ENCODE peak calls at places on chromosomes 12 and 14, in seven cellular contexts. One of them, this sample, is unnamed.

GRCh38 chr12:107344035-107344808 is 250.9 kb upstream of the CRY1 start:
- DNase-seq in OCI-LY7: no peak
- DNase-seq in aorta: no peak
- DNase-seq in CD8-positive, alpha-beta memory T cell: no peak
- DNase-seq in RWPE1: peak
- DNase-seq in HepG2: peak
- DNase-seq in K562: no peak
- DNase-seq in this sample: no peak

GRCh38 chr14:87797001-87797400 is 196.0 kb downstream of the GALC start:
- DNase-seq in CD8-positive, alpha-beta memory T cell: no peak
- DNase-seq in RWPE1: no peak
- DNase-seq in aorta: no peak
- DNase-seq in K562: no peak
- DNase-seq in HepG2: no peak
- DNase-seq in OCI-LY7: no peak
- DNase-seq in this sample: no peak

GRCh38 chr14:57575482-57575881 is 81.8 kb upstream of the CCDC198 start:
- DNase-seq in OCI-LY7: no peak
- DNase-seq in aorta: no peak
- DNase-seq in HepG2: no peak
- DNase-seq in CD8-positive, alpha-beta memory T cell: no peak
- DNase-seq in K562: no peak
- DNase-seq in RWPE1: no peak
- DNase-seq in this sample: no peak

GRCh38 chr12:7093892-7094291 is 1.6 kb upstream of the C1R start:
- DNase-seq in CD8-positive, alpha-beta memory T cell: no peak
- DNase-seq in OCI-LY7: no peak
- DNase-seq in HepG2: no peak
- DNase-seq in RWPE1: no peak
- DNase-seq in K562: no peak
- DNase-seq in aorta: no peak
- DNase-seq in this sample: no peak

GRCh38 chr14:60210703-60211102 is 38.3 kb upstream of the PPM1A start:
- DNase-seq in K562: no peak
- DNase-seq in CD8-positive, alpha-beta memory T cell: no peak
- DNase-seq in OCI-LY7: no peak
- DNase-seq in RWPE1: no peak
- DNase-seq in aorta: no peak
- DNase-seq in HepG2: no peak
- DNase-seq in this sample: no peak

GRCh38 chr14:72781476-72782181 is 112.3 kb downstream of the DPF3 start:
- DNase-seq in RWPE1: peak
- DNase-seq in K562: no peak
- DNase-seq in HepG2: peak
- DNase-seq in aorta: no peak
- DNase-seq in OCI-LY7: no peak
- DNase-seq in CD8-positive, alpha-beta memory T cell: no peak
- DNase-seq in this sample: no peak

GRCh38 chr14:65255029-65255545 is 152.8 kb upstream of the MAX start:
- DNase-seq in K562: no peak
- DNase-seq in HepG2: peak
- DNase-seq in RWPE1: peak
- DNase-seq in aorta: no peak
- DNase-seq in OCI-LY7: no peak
- DNase-seq in CD8-positive, alpha-beta memory T cell: no peak
- DNase-seq in this sample: no peak

GRCh38 chr14:69287096-69287991 is 27.4 kb downstream of the GALNT16 start:
- DNase-seq in K562: no peak
- DNase-seq in HepG2: peak
- DNase-seq in OCI-LY7: no peak
- DNase-seq in aorta: no peak
- DNase-seq in CD8-positive, alpha-beta memory T cell: no peak
- DNase-seq in RWPE1: no peak
- DNase-seq in this sample: no peak

GRCh38 chr12:2692156-2692555 is 102.6 kb upstream of the FKBP4 start:
- DNase-seq in HepG2: no peak
- DNase-seq in K562: no peak
- DNase-seq in OCI-LY7: no peak
- DNase-seq in RWPE1: no peak
- DNase-seq in aorta: no peak
- DNase-seq in CD8-positive, alpha-beta memory T cell: no peak
- DNase-seq in this sample: no peak

GRCh38 chr12:72493390-72493789 is 221.2 kb downstream of the TRHDE start:
- DNase-seq in CD8-positive, alpha-beta memory T cell: no peak
- DNase-seq in K562: no peak
- DNase-seq in RWPE1: no peak
- DNase-seq in aorta: no peak
- DNase-seq in OCI-LY7: no peak
- DNase-seq in HepG2: no peak
- DNase-seq in this sample: no peak

GRCh38 chr12:97513921-97514320 is 51.3 kb downstream of the RMST start:
- DNase-seq in K562: no peak
- DNase-seq in HepG2: no peak
- DNase-seq in aorta: no peak
- DNase-seq in OCI-LY7: no peak
- DNase-seq in CD8-positive, alpha-beta memory T cell: no peak
- DNase-seq in RWPE1: no peak
- DNase-seq in this sample: no peak

GRCh38 chr14:82387699-82388098 is 854.0 kb upstream of the SEL1L start:
- DNase-seq in RWPE1: peak
- DNase-seq in aorta: no peak
- DNase-seq in OCI-LY7: no peak
- DNase-seq in HepG2: no peak
- DNase-seq in K562: no peak
- DNase-seq in CD8-positive, alpha-beta memory T cell: no peak
- DNase-seq in this sample: no peak

GRCh38 chr12:63151898-63152700 is 1.1 kb upstream of the AVPR1A start:
- DNase-seq in K562: peak
- DNase-seq in aorta: peak
- DNase-seq in HepG2: peak
- DNase-seq in OCI-LY7: peak
- DNase-seq in CD8-positive, alpha-beta memory T cell: no peak
- DNase-seq in RWPE1: peak
- DNase-seq in this sample: no peak

GRCh38 chr12:46908236-46908935 is 82.6 kb upstream of the SLC38A4 start:
- DNase-seq in CD8-positive, alpha-beta memory T cell: no peak
- DNase-seq in OCI-LY7: no peak
- DNase-seq in K562: no peak
- DNase-seq in RWPE1: peak
- DNase-seq in HepG2: no peak
- DNase-seq in aorta: no peak
- DNase-seq in this sample: no peak

GRCh38 chr12:132052191-132052932 is 91.8 kb downstream of the DDX51 start:
- DNase-seq in HepG2: no peak
- DNase-seq in aorta: peak
- DNase-seq in CD8-positive, alpha-beta memory T cell: no peak
- DNase-seq in RWPE1: no peak
- DNase-seq in K562: no peak
- DNase-seq in OCI-LY7: no peak
- DNase-seq in this sample: no peak

GRCh38 chr12:95721320-95721719 is 69.2 kb downstream of the NTN4 start:
- DNase-seq in aorta: no peak
- DNase-seq in K562: no peak
- DNase-seq in RWPE1: peak
- DNase-seq in OCI-LY7: no peak
- DNase-seq in CD8-positive, alpha-beta memory T cell: no peak
- DNase-seq in HepG2: no peak
- DNase-seq in this sample: no peak

GRCh38 chr14:70894868-70895267 is 12.4 kb upstream of the PCNX1 start:
- DNase-seq in aorta: no peak
- DNase-seq in K562: no peak
- DNase-seq in HepG2: peak
- DNase-seq in OCI-LY7: no peak
- DNase-seq in RWPE1: no peak
- DNase-seq in CD8-positive, alpha-beta memory T cell: no peak
- DNase-seq in this sample: no peak

GRCh38 chr12:109675411-109675810 is 38.2 kb upstream of the FAM222A start:
- DNase-seq in RWPE1: no peak
- DNase-seq in OCI-LY7: no peak
- DNase-seq in HepG2: no peak
- DNase-seq in CD8-positive, alpha-beta memory T cell: no peak
- DNase-seq in K562: no peak
- DNase-seq in aorta: no peak
- DNase-seq in this sample: no peak

GRCh38 chr14:90697577-90698206 is 118.5 kb downstream of the TTC7B start:
- DNase-seq in HepG2: peak
- DNase-seq in K562: peak
- DNase-seq in RWPE1: peak
- DNase-seq in CD8-positive, alpha-beta memory T cell: peak
- DNase-seq in aorta: peak
- DNase-seq in OCI-LY7: peak
- DNase-seq in this sample: peak

GRCh38 chr12:52003591-52003990 is 3.2 kb upstream of the TAMALIN start:
- DNase-seq in RWPE1: no peak
- DNase-seq in K562: no peak
- DNase-seq in CD8-positive, alpha-beta memory T cell: no peak
- DNase-seq in OCI-LY7: no peak
- DNase-seq in HepG2: no peak
- DNase-seq in aorta: no peak
- DNase-seq in this sample: no peak

GRCh38 chr14:24818054-24818822 is 184.2 kb upstream of the GZMB start:
- DNase-seq in K562: no peak
- DNase-seq in aorta: no peak
- DNase-seq in OCI-LY7: no peak
- DNase-seq in CD8-positive, alpha-beta memory T cell: no peak
- DNase-seq in HepG2: peak
- DNase-seq in RWPE1: no peak
- DNase-seq in this sample: no peak

GRCh38 chr14:95314609-95315008 is 5.1 kb downstream of the CLMN start:
- DNase-seq in aorta: peak
- DNase-seq in OCI-LY7: no peak
- DNase-seq in CD8-positive, alpha-beta memory T cell: no peak
- DNase-seq in K562: no peak
- DNase-seq in HepG2: no peak
- DNase-seq in RWPE1: peak
- DNase-seq in this sample: no peak

GRCh38 chr12:3698218-3698974 is 54.5 kb downstream of the CRACR2A start:
- DNase-seq in OCI-LY7: no peak
- DNase-seq in aorta: no peak
- DNase-seq in K562: no peak
- DNase-seq in RWPE1: peak
- DNase-seq in CD8-positive, alpha-beta memory T cell: no peak
- DNase-seq in HepG2: no peak
- DNase-seq in this sample: no peak

GRCh38 chr12:57751788-57752667 is at the start of gene CDK4:
- DNase-seq in OCI-LY7: peak
- DNase-seq in HepG2: peak
- DNase-seq in K562: peak
- DNase-seq in CD8-positive, alpha-beta memory T cell: peak
- DNase-seq in aorta: peak
- DNase-seq in RWPE1: peak
- DNase-seq in this sample: peak

GRCh38 chr12:57755454-57756372 is 810 bp downstream of the MARCHF9 start:
- DNase-seq in OCI-LY7: peak
- DNase-seq in HepG2: no peak
- DNase-seq in RWPE1: no peak
- DNase-seq in aorta: peak
- DNase-seq in K562: peak
- DNase-seq in CD8-positive, alpha-beta memory T cell: peak
- DNase-seq in this sample: peak

GRCh38 chr12:57754411-57755193 is at the start of gene MARCHF9:
- DNase-seq in OCI-LY7: peak
- DNase-seq in CD8-positive, alpha-beta memory T cell: peak
- DNase-seq in aorta: peak
- DNase-seq in HepG2: no peak
- DNase-seq in RWPE1: peak
- DNase-seq in K562: peak
- DNase-seq in this sample: peak

GRCh38 chr12:57752668-57753000 is 524 bp upstream of the CDK4 start:
- DNase-seq in aorta: no peak
- DNase-seq in CD8-positive, alpha-beta memory T cell: no peak
- DNase-seq in RWPE1: no peak
- DNase-seq in HepG2: no peak
- DNase-seq in K562: no peak
- DNase-seq in OCI-LY7: no peak
- DNase-seq in this sample: no peak

DNA sequence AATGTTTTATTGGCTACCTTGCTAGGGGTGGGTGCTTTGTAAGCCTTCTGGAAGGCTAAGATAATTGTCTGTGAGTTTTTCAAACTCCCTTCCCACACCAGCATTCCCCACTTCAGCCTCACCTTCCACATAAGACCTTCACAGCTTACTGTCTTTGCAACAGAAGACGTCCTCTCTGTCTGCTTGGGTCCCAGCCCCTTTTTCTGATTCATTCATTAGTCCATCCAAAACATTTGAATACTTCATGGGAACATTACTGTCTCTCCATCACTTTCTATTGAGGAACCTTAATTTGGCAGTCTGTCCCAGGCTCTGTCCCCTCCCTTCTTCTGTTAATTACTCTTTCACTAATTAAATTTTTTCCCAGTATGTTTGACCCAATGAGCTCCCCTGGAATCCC is 965 bp upstream of the MARCHF9 start:
- DNase-seq in RWPE1: no peak
- DNase-seq in HepG2: no peak
- DNase-seq in CD8-positive, alpha-beta memory T cell: no peak
- DNase-seq in aorta: no peak
- DNase-seq in K562: no peak
- DNase-seq in OCI-LY7: no peak
- DNase-seq in this sample: no peak
- H3K27ac ChIP-seq in RWPE1: no peak
- H3K27ac ChIP-seq in HepG2: peak
- H3K27ac ChIP-seq in CD8-positive, alpha-beta memory T cell: peak
- H3K27ac ChIP-seq in aorta: no peak
- H3K27ac ChIP-seq in K562: peak
- H3K27ac ChIP-seq in OCI-LY7: peak
- H3K27ac ChIP-seq in this sample: peak

DNA sequence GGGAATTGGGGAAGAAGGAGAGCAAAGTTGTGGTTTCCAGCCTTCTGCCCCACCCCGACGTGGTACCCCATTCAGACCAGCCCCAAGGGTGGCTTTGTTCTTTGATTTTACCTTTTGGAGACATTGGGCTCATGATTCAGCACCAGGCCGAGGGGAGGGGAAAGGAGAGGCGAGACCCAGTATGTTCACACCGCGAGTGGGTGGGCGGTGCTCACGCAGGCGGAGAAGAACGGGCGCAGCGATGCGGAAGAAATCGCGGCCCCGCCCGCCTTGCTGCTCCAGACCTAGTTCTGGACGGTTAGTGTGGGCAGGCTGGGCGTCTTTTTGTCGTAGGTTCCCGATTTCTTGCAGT is 960 bp downstream of the ATL1 start:
- DNase-seq in OCI-LY7: no peak
- DNase-seq in K562: no peak
- DNase-seq in RWPE1: peak
- DNase-seq in CD8-positive, alpha-beta memory T cell: peak
- DNase-seq in aorta: peak
- DNase-seq in HepG2: no peak
- DNase-seq in this sample: peak
- H3K27ac ChIP-seq in OCI-LY7: no peak
- H3K27ac ChIP-seq in K562: no peak
- H3K27ac ChIP-seq in RWPE1: peak
- H3K27ac ChIP-seq in CD8-positive, alpha-beta memory T cell: no peak
- H3K27ac ChIP-seq in aorta: peak
- H3K27ac ChIP-seq in HepG2: no peak
- H3K27ac ChIP-seq in this sample: no peak

GRCh38 chr12:50196537-50196936 is 29.4 kb upstream of the CERS5 start:
- DNase-seq in RWPE1: no peak
- DNase-seq in CD8-positive, alpha-beta memory T cell: no peak
- DNase-seq in aorta: no peak
- DNase-seq in HepG2: no peak
- DNase-seq in K562: no peak
- DNase-seq in OCI-LY7: no peak
- DNase-seq in this sample: no peak
- H3K27ac ChIP-seq in RWPE1: no peak
- H3K27ac ChIP-seq in CD8-positive, alpha-beta memory T cell: no peak
- H3K27ac ChIP-seq in aorta: no peak
- H3K27ac ChIP-seq in HepG2: no peak
- H3K27ac ChIP-seq in K562: no peak
- H3K27ac ChIP-seq in OCI-LY7: no peak
- H3K27ac ChIP-seq in this sample: no peak

GRCh38 chr14:100285913-100286400 is 20.3 kb downstream of the SLC25A29 start:
- DNase-seq in OCI-LY7: no peak
- DNase-seq in RWPE1: no peak
- DNase-seq in CD8-positive, alpha-beta memory T cell: no peak
- DNase-seq in aorta: no peak
- DNase-seq in HepG2: no peak
- DNase-seq in K562: no peak
- DNase-seq in this sample: no peak
- H3K27ac ChIP-seq in OCI-LY7: no peak
- H3K27ac ChIP-seq in RWPE1: peak
- H3K27ac ChIP-seq in CD8-positive, alpha-beta memory T cell: no peak
- H3K27ac ChIP-seq in aorta: no peak
- H3K27ac ChIP-seq in HepG2: peak
- H3K27ac ChIP-seq in K562: peak
- H3K27ac ChIP-seq in this sample: peak

This sample was measured in CD4-positive, alpha-beta memory T cell.